ENCODE peak calls at places on chromosomes 3 and 15, in nine cellular contexts. G, A, P, E, C, X, D, Y and L are unnamed samples. For H3K36me3, the result is how much of the 10 kb centered on the place peaks cover.

GRCh38 chr3:196927571-196928453 is 14.5 kb downstream of the NCBP2 start:
- DNase-seq in X (no peak), G (no peak), P (no peak), E (no peak), C (no peak), Y (no peak), A (no peak), D (no peak), L (no peak)

GRCh38 chr3:185460719-185461350 is 38.0 kb downstream of the TMEM41A start:
- DNase-seq in E (no peak), X (no peak), C (peak), Y (no peak), A (no peak), D (no peak), G (peak), P (no peak), L (no peak)

GRCh38 chr3:124276863-124277515 is 285.1 kb upstream of the ROPN1 start:
- DNase-seq in E (no peak), D (no peak), Y (no peak), C (no peak), P (no peak), A (no peak), X (no peak), G (no peak), L (no peak)

GRCh38 chr15:37789881-37790280 is 144.6 kb upstream of the TMCO5A start:
- DNase-seq in P (no peak), X (no peak), Y (no peak), C (peak), A (no peak), E (no peak), D (no peak), G (no peak), L (no peak)

GRCh38 chr3:177647876-177648275 is 450.6 kb upstream of the TBL1XR1 start:
- DNase-seq in X (no peak), C (no peak), E (no peak), G (no peak), Y (no peak), A (no peak), D (no peak), P (no peak), L (no peak)

GRCh38 chr3:149245738-149246451 is 24.3 kb upstream of the CP start:
- DNase-seq in Y (no peak), E (no peak), D (no peak), C (peak), G (no peak), A (no peak), P (peak), X (no peak), L (no peak)

GRCh38 chr3:14177580-14178246 is 688 bp downstream of the XPC start:
- DNase-seq in A (no peak), G (no peak), D (no peak), X (no peak), P (no peak), Y (no peak), E (no peak), C (no peak), L (no peak)

GRCh38 chr3:42702066-42702951 is at the start of gene HHATL:
- DNase-seq in Y (peak), G (no peak), C (no peak), X (no peak), D (no peak), E (peak), P (no peak), A (no peak), L (no peak)

GRCh38 chr3:76034652-76035051 is 249.3 kb upstream of the ZNF717 start:
- DNase-seq in G (no peak), C (no peak), X (no peak), A (no peak), D (no peak), E (no peak), Y (no peak), P (no peak), L (no peak)

GRCh38 chr15:48062476-48062875 is 58.3 kb upstream of the SLC24A5 start:
- DNase-seq in P (no peak), Y (no peak), X (no peak), D (peak), C (peak), A (no peak), E (no peak), G (no peak), L (no peak)

GRCh38 chr15:38176155-38176554 is 76.5 kb upstream of the SPRED1 start:
- DNase-seq in E (no peak), G (no peak), A (no peak), X (no peak), C (peak), D (no peak), Y (no peak), P (no peak), L (no peak)

GRCh38 chr3:171088496-171088895 is 62.0 kb upstream of the SLC2A2 start:
- DNase-seq in Y (no peak), P (no peak), D (no peak), C (no peak), X (no peak), E (no peak), A (no peak), G (no peak), L (no peak)

GRCh38 chr3:27312044-27312668 is 57.0 kb downstream of the NEK10 start:
- DNase-seq in X (no peak), A (peak), E (no peak), D (peak), C (peak), G (peak), P (peak), Y (no peak), L (no peak)

GRCh38 chr3:181703701-181704420 is 7.9 kb upstream of the SOX2 start:
- DNase-seq in G (peak), X (no peak), A (peak), P (no peak), E (no peak), C (no peak), Y (no peak), D (peak), L (peak)

GRCh38 chr3:124920718-124921117 is 13.8 kb downstream of the MUC13 start:
- DNase-seq in Y (peak), P (no peak), G (no peak), D (no peak), E (no peak), A (no peak), C (no peak), X (no peak), L (no peak)

GRCh38 chr3:72081456-72081855 is 296.5 kb upstream of the PROK2 start:
- DNase-seq in A (no peak), E (no peak), P (no peak), X (no peak), C (no peak), Y (no peak), D (no peak), G (no peak), L (no peak)

GRCh38 chr3:72082776-72083477 is 298.0 kb upstream of the PROK2 start:
- DNase-seq in P (no peak), Y (no peak), D (no peak), X (no peak), E (no peak), G (no peak), A (no peak), C (no peak), L (no peak)

GRCh38 chr3:72080800-72081199 is 295.9 kb upstream of the PROK2 start:
- DNase-seq in Y (no peak), A (no peak), P (no peak), G (no peak), C (no peak), X (no peak), D (no peak), E (no peak), L (no peak)

GRCh38 chr3:72080101-72080500 is 295.2 kb upstream of the PROK2 start:
- DNase-seq in Y (no peak), A (no peak), E (no peak), P (no peak), G (no peak), X (no peak), D (no peak), C (no peak), L (no peak)

DNA sequence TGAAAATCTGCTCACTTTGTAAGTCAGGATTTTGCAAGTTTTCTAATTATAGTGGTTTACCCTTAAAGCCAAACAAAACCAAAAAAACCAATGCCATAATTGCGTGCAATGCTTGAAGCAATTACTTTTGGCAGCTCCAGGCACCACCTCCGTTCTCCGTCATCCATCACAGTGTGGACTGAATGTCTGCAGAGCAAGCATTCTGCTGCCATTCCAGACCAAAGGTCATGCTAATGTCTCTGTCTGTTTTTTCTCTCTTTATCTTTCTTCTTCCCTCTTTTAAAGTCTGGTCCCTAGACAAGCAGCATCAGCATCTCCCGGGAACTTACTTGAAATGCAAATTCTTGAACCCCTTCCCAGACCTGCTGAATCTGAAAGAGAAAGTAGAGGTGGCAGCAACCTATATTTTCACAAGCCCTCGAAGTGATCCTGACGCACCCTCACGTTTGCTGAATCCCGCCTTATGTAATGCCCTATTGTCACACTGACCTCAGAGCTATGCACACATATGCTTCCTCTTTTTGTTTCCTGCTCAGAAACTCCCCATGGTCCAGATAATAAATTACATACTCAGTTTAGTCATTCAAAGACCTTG is 297.3 kb upstream of the PROK2 start:
- DNase-seq in C (no peak), P (no peak), A (no peak), E (peak), D (no peak), X (no peak), Y (no peak), G (no peak), L (no peak)
- H3K4me3 ChIP-seq in C (no peak), P (no peak), A (no peak), E (no peak), D (peak), X (no peak), Y (no peak), G (no peak), L (no peak)

DNA sequence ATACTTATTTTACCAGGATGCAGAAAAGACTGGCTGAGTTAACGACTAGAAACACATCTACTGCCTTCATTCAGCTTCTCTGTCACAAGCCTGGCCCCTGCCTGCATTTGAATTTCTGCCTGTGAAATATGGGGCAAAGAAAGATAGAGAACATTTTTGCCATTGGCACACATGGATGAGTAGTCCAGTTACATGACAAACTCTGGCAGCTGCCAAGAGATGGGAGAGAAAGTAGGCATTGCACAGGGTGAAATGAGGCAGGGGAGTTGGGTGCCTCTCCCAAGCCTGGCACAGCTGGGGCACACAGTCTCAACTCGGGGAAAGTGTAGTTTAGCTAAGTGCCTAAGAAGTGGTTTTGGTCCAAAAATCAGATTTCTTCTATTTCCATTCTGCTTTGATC is 24.0 kb downstream of the ANXA2 start:
- DNase-seq in P (no peak), C (no peak), E (no peak), A (no peak), D (peak), Y (no peak), G (no peak), X (no peak), L (no peak)
- H3K36me3 ChIP-seq in P (under half), C (half or more), E (half or more), A (under half), D (half or more), Y (under half), G (under half), X (under half), L (half or more)

GRCh38 chr3:133491481-133492059 is 81.9 kb upstream of the CDV3 start:
- DNase-seq in A (no peak), Y (no peak), C (no peak), X (no peak), E (no peak), D (no peak), G (no peak), P (no peak), L (no peak)

GRCh38 chr3:133489466-133490085 is 83.9 kb upstream of the CDV3 start:
- DNase-seq in X (no peak), A (no peak), C (peak), G (peak), E (no peak), D (peak), Y (no peak), P (no peak), L (no peak)

GRCh38 chr3:133490468-133491351 is 82.8 kb upstream of the CDV3 start:
- DNase-seq in E (no peak), A (no peak), C (peak), P (no peak), D (no peak), X (no peak), Y (no peak), G (no peak), L (no peak)

GRCh38 chr3:133492159-133492860 is 81.2 kb upstream of the CDV3 start:
- DNase-seq in G (no peak), P (no peak), X (no peak), E (no peak), C (no peak), A (no peak), Y (no peak), D (no peak), L (no peak)

GRCh38 chr3:133494469-133494868 is 79.0 kb upstream of the CDV3 start:
- DNase-seq in A (peak), Y (no peak), D (peak), C (no peak), G (peak), X (no peak), E (no peak), P (no peak), L (no peak)
- TF ChIP-seq CTCF in A (peak), Y (peak), D (peak), C (peak), G (peak), X (no peak), E (peak), P (no peak), L (no peak)

GRCh38 chr15:54256190-54256589 is 277.9 kb downstream of the UNC13C start:
- DNase-seq in E (no peak), Y (no peak), C (no peak), A (no peak), G (no peak), P (no peak), D (no peak), X (no peak), L (no peak)
- H3K4me3 ChIP-seq in E (no peak), Y (no peak), C (no peak), A (no peak), G (no peak), P (no peak), D (no peak), X (no peak), L (no peak)

DNA sequence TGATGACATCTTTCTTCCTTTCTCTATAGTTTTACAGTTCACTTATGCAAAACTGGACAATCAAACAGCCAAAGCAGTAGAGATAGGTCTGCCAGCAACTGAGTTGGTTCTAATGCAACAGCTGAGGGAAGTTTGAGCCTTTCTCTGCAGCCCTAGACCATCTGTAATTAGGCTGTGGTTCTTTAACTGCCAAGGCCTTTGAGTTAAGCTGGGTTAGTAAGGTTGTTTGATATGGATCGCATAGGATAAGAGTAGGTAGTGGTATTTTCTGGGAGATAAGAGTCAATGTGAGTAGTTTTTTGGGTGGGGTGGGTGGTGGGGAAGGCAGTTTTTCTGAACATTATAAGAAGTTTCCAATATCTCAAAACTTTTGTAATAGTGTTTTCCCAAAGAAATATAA is 2.9 kb downstream of the RPL39L start:
- DNase-seq in C (no peak), E (no peak), Y (no peak), D (no peak), X (no peak), G (no peak), P (no peak), A (no peak), L (no peak)
- H3K36me3 ChIP-seq in C (under half), E (under half), Y (under half), D (under half), X (under half), G (under half), P (under half), A (under half), L (under half)